ENCODE peak calls at places on chromosomes 11 and 22, in four cellular contexts. X is progenitor cell of endocrine pancreas, C is esophagus muscularis mucosa, O is heart left ventricle. U is an unnamed sample.

GRCh38 chr11:32213223-32213622 is 122.3 kb downstream of the RCN1 start:
- DNase-seq in X (no peak), C (no peak), O (no peak), U (no peak)

GRCh38 chr11:46285594-46286033 is 8.2 kb downstream of the CREB3L1 start:
- DNase-seq in O (peak; percentile 76), C (no peak), X (no peak), U (no peak)

GRCh38 chr11:59802639-59803176 is 7.9 kb downstream of the MRPL16 start:
- DNase-seq in X (no peak), O (no peak), C (no peak), U (no peak)

GRCh38 chr11:62976109-62976508 is 8.7 kb downstream of the SLC22A6 start:
- DNase-seq in O (no peak), X (no peak), C (no peak), U (no peak)

GRCh38 chr11:128551641-128552335 is 35.6 kb downstream of the ETS1 start:
- DNase-seq in C (peak; percentile 88), X (no peak), O (no peak), U (peak; percentile 19)

GRCh38 chr11:44894217-44894617 is 56.5 kb downstream of the TP53I11 start:
- DNase-seq in X (peak; percentile 72), C (no peak), O (peak; percentile 83), U (peak; percentile 92)

GRCh38 chr11:134536219-134536618 is 124.2 kb upstream of the B3GAT1 start:
- DNase-seq in O (no peak), C (no peak), X (no peak), U (peak; percentile 67)

GRCh38 chr11:75355051-75355450 is 3.6 kb upstream of the ARRB1 start:
- DNase-seq in X (no peak), O (no peak), C (no peak), U (no peak)

GRCh38 chr11:73598719-73599379 is 937 bp upstream of the FAM168A start:
- DNase-seq in O (no peak), X (no peak), C (no peak), U (no peak)

GRCh38 chr11:134397304-134398078 is 14.6 kb downstream of the B3GAT1 start:
- DNase-seq in X (no peak), C (no peak), O (no peak), U (no peak)

GRCh38 chr11:8102296-8102915 is 21.4 kb downstream of the TUB start:
- DNase-seq in O (no peak), C (peak; percentile 60), X (no peak), U (no peak)

GRCh38 chr11:94762208-94762607 is 5.9 kb upstream of the AMOTL1 start:
- DNase-seq in X (no peak), O (no peak), C (no peak), U (no peak)

GRCh38 chr11:80855975-80856524 is 1415.2 kb upstream of the TENM4 start:
- DNase-seq in C (no peak), O (no peak), X (no peak), U (no peak)

GRCh38 chr11:131185915-131186314 is 184.5 kb upstream of the NTM start:
- DNase-seq in X (no peak), C (no peak), O (no peak), U (no peak)

GRCh38 chr22:19776433-19777031 is 16.0 kb downstream of the TBX1 start:
- DNase-seq in O (peak; percentile 7), C (no peak), X (no peak), U (no peak)

GRCh38 chr11:10181811-10182210 is 112.2 kb downstream of the SBF2 start:
- DNase-seq in O (no peak), C (no peak), X (no peak), U (no peak)

GRCh38 chr11:27385245-27385644 is 22.2 kb upstream of the CCDC34 start:
- DNase-seq in O (peak; percentile 58), C (no peak), X (no peak), U (no peak)

GRCh38 chr11:1371836-1372465 is 17.8 kb upstream of the BRSK2 start:
- DNase-seq in C (no peak), O (no peak), X (no peak), U (no peak)

GRCh38 chr11:14094481-14095037 is 132.0 kb downstream of the SPON1 start:
- DNase-seq in X (no peak), O (no peak), C (no peak), U (no peak)

GRCh38 chr11:65499713-65500261 is 942 bp downstream of the MALAT1 start:
- DNase-seq in O (no peak), X (no peak), C (no peak), U (no peak)

GRCh38 chr22:32564170-32565001 is 89.8 kb downstream of the FBXO7 start:
- DNase-seq in O (peak; percentile 43), C (no peak), X (no peak), U (no peak)

GRCh38 chr11:12867531-12867930 is 141.6 kb upstream of the RASSF10 start:
- DNase-seq in O (no peak), X (no peak), C (no peak), U (no peak)

GRCh38 chr11:12871251-12871650 is 137.9 kb upstream of the RASSF10 start:
- DNase-seq in X (no peak), O (no peak), C (no peak), U (no peak)

GRCh38 chr11:12871788-12872321 is 137.3 kb upstream of the RASSF10 start:
- DNase-seq in O (no peak), X (no peak), C (no peak), U (no peak)

GRCh38 chr11:12865871-12866595 is 143.1 kb upstream of the RASSF10 start:
- DNase-seq in C (no peak), X (no peak), O (no peak), U (no peak)

DNA sequence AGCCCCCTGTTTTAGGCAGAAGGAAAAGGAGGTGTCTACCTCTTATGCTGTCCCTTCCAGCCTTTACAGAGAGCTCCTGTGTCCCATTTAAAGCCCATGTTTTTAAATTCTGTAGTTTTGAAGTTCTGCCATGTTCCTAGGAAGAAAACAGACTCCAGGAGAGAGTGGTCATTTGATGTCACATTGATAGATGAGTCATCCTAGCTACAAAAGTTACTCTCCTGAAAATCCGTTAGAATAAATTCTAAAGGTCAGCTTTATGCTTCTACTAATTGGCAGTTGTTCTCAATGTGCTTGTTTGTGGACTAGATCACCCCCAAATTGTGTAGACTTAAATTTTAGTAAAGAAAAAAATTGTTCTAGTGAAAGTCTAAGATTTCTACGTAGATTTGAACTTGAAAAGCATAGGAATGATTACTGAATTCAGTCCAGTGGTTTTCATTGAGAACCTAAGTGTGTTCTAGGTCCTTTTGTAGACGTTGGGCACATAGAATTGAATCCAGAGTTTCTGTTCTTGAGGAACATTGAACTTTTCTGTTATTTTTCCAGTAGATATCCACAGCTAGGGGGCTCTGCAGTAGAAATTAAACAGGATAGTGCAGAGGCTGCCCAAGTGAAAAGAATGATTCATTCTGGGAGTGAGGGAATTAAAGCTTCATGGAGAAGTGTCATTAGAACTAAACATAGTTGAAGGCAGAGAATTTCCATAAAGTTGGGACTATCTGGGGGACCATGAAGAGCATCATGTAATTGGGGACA is 140.6 kb upstream of the RASSF10 start:
- DNase-seq in O (no peak), C (no peak), X (no peak), U (no peak)
- TF ChIP-seq CTCF in O (no peak), C (peak; percentile 6), X (peak; percentile 15), U (peak; percentile 45)

DNA sequence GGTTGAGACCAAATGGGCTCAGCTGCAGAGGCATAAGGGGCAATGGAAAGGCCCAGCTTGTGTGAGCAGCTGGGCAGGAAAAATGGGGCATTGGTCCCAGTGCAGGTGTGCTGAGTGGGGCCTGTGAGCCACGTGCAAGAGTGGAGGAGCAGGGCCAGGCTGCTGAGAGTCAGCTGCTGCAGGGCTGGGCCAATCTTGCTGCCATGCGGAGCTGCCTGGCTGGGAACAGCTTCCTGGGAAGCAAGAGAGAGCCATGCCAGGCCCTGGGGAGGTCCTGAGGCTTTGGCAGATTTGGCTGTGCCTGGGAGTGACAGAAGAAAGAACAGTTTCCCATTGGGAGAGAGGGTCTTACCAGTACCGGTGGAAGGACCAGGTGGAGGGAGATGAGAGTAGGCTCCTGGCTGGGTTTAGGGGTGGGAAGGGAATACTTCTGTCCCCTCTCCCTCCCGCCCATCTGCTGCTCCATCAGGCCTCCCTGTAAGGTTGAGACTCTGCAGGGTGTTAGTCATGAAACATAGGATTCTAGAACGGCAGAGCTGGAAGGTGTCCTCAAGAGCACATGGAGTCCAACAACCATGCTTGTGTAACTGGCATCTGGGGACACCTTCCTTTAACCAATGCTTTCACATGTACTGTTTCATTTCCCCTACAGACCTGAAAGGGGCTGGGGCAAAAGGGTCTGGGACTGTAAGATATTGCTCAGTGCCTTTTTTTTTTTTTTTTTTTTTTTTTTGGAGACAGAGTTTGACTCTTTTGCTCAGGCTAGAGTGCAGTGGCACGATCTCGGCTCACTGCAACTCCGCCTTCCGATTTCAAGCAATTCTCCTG is 10.4 kb downstream of the SEPTIN3 start:
- DNase-seq in X (no peak), O (no peak), C (no peak), U (no peak)
- TF ChIP-seq CTCF in X (no peak), O (no peak), C (no peak), U (no peak)

DNA sequence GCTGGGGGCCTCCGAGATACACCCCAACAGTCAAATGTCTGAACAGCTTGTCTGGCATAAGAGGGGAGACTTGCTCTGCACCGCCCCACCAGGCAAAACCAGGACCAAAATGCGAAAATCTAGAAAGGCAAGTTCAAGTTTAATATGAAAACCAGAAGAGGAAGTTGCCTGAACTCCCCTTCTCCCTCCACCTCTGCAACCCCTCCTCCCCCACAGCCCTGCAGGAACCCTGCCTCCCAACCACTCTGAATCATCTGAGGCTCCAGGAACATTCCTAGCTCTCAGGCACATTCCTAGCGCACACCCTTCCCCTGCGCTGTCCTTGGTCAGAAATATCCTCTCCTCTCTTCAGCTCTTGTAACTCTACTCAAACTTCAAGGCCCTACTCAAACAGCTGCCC is 36.7 kb downstream of the ISX start:
- DNase-seq in C (no peak), O (no peak), X (no peak), U (no peak)
- TF ChIP-seq CTCF in C (no peak), O (no peak), X (no peak), U (no peak)

GRCh38 chr22:18023509-18024275 is 669 bp downstream of the MICAL3 start:
- DNase-seq in X (peak; percentile 34), C (no peak), O (peak; percentile 86), U (no peak)
- TF ChIP-seq CTCF in X (peak; percentile 11), C (no peak), O (no peak), U (no peak)

DNA sequence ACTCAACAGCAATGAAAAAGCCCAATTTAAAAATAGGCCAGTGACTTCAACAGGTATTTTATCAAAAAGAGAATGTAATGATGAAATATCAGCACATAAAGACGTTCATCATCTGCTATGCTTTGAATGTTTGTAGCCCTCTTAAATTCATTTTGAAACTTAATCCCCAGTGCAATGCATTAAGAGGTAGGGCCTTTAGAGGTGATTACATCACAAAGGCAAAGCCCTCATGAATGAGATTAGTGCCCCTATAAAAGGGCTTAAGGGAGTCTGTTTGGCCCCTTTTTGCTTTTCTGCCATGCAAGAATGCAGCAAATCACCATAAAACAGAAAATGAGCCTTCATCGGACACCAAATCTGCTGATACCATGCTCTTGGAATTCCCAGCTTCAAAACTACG is 637.0 kb downstream of the DLG2 start:
- DNase-seq in O (no peak), C (no peak), X (no peak), U (no peak)
- TF ChIP-seq CTCF in O (no peak), C (no peak), X (no peak), U (no peak)